ENCODE peak calls at places on chromosomes 6 and 20, in five cellular contexts. One of them, this sample, is unnamed.

GRCh38 chr6:92810913-92811312 is 608.4 kb downstream of the EPHA7 start:
- DNase-seq in hepatocyte: peak
- DNase-seq in IMR-90: peak
- DNase-seq in stomach: no peak
- DNase-seq in cardiac muscle cell: peak
- DNase-seq in this sample: peak

GRCh38 chr20:43939762-43940121 is 25.1 kb downstream of the TOX2 start:
- DNase-seq in hepatocyte: no peak
- DNase-seq in IMR-90: no peak
- DNase-seq in stomach: no peak
- DNase-seq in cardiac muscle cell: no peak
- DNase-seq in this sample: no peak

GRCh38 chr20:12466915-12467314 is 541.9 kb upstream of the SPTLC3 start:
- DNase-seq in hepatocyte: no peak
- DNase-seq in IMR-90: no peak
- DNase-seq in stomach: no peak
- DNase-seq in cardiac muscle cell: no peak
- DNase-seq in this sample: no peak

GRCh38 chr20:50058646-50059398 is 54.1 kb downstream of the UBE2V1 start:
- DNase-seq in hepatocyte: no peak
- DNase-seq in IMR-90: no peak
- DNase-seq in stomach: no peak
- DNase-seq in cardiac muscle cell: no peak
- DNase-seq in this sample: no peak

GRCh38 chr20:48667889-48668413 is 159.8 kb downstream of the PREX1 start:
- DNase-seq in hepatocyte: no peak
- DNase-seq in IMR-90: no peak
- DNase-seq in stomach: no peak
- DNase-seq in cardiac muscle cell: no peak
- DNase-seq in this sample: no peak

GRCh38 chr6:129744201-129744879 is 34.4 kb upstream of the ARHGAP18 start:
- DNase-seq in hepatocyte: peak
- DNase-seq in IMR-90: peak
- DNase-seq in stomach: no peak
- DNase-seq in cardiac muscle cell: no peak
- DNase-seq in this sample: peak

GRCh38 chr6:159977242-159978214 is 8.6 kb downstream of the IGF2R start:
- DNase-seq in hepatocyte: no peak
- DNase-seq in IMR-90: peak
- DNase-seq in stomach: no peak
- DNase-seq in cardiac muscle cell: no peak
- DNase-seq in this sample: peak

GRCh38 chr6:51289041-51289440 is 470.4 kb downstream of the TFAP2B start:
- DNase-seq in hepatocyte: no peak
- DNase-seq in IMR-90: no peak
- DNase-seq in stomach: no peak
- DNase-seq in cardiac muscle cell: no peak
- DNase-seq in this sample: peak

GRCh38 chr6:24749292-24749691 is 25.4 kb upstream of the GMNN start:
- DNase-seq in hepatocyte: no peak
- DNase-seq in IMR-90: no peak
- DNase-seq in stomach: no peak
- DNase-seq in cardiac muscle cell: no peak
- DNase-seq in this sample: no peak

GRCh38 chr6:13194852-13195251 is 133.5 kb downstream of the TBC1D7 start:
- DNase-seq in hepatocyte: peak
- DNase-seq in IMR-90: peak
- DNase-seq in stomach: peak
- DNase-seq in cardiac muscle cell: peak
- DNase-seq in this sample: peak

GRCh38 chr20:36266189-36266588 is 29.9 kb downstream of the AAR2 start:
- DNase-seq in hepatocyte: no peak
- DNase-seq in IMR-90: no peak
- DNase-seq in stomach: no peak
- DNase-seq in cardiac muscle cell: no peak
- DNase-seq in this sample: no peak

GRCh38 chr6:6379573-6379972 is 59.1 kb upstream of the F13A1 start:
- DNase-seq in hepatocyte: no peak
- DNase-seq in IMR-90: no peak
- DNase-seq in stomach: no peak
- DNase-seq in cardiac muscle cell: no peak
- DNase-seq in this sample: peak

GRCh38 chr6:170417881-170418280 is 111.3 kb downstream of the FAM120B start:
- DNase-seq in hepatocyte: no peak
- DNase-seq in IMR-90: no peak
- DNase-seq in stomach: no peak
- DNase-seq in cardiac muscle cell: no peak
- DNase-seq in this sample: no peak

GRCh38 chr6:14440215-14440890 is 322.8 kb downstream of the CD83 start:
- DNase-seq in hepatocyte: no peak
- DNase-seq in IMR-90: peak
- DNase-seq in stomach: no peak
- DNase-seq in cardiac muscle cell: no peak
- DNase-seq in this sample: no peak

GRCh38 chr6:7004581-7005297 is 103.0 kb upstream of the RREB1 start:
- DNase-seq in hepatocyte: no peak
- DNase-seq in IMR-90: no peak
- DNase-seq in stomach: no peak
- DNase-seq in cardiac muscle cell: no peak
- DNase-seq in this sample: no peak

GRCh38 chr20:4325548-4326187 is 310.3 kb upstream of the RNF24 start:
- DNase-seq in hepatocyte: no peak
- DNase-seq in IMR-90: no peak
- DNase-seq in stomach: no peak
- DNase-seq in cardiac muscle cell: no peak
- DNase-seq in this sample: no peak

GRCh38 chr6:100796049-100796823 is 84.9 kb downstream of the ASCC3 start:
- DNase-seq in hepatocyte: no peak
- DNase-seq in IMR-90: no peak
- DNase-seq in stomach: no peak
- DNase-seq in cardiac muscle cell: no peak
- DNase-seq in this sample: no peak

GRCh38 chr6:119895626-119896025 is 546.1 kb upstream of the MAN1A1 start:
- DNase-seq in hepatocyte: no peak
- DNase-seq in IMR-90: no peak
- DNase-seq in stomach: no peak
- DNase-seq in cardiac muscle cell: peak
- DNase-seq in this sample: no peak

GRCh38 chr20:47337413-47337812 is 19.1 kb downstream of the ZMYND8 start:
- DNase-seq in hepatocyte: no peak
- DNase-seq in IMR-90: no peak
- DNase-seq in stomach: no peak
- DNase-seq in cardiac muscle cell: no peak
- DNase-seq in this sample: no peak

GRCh38 chr20:46174469-46175126 is 56.5 kb downstream of the CD40 start:
- DNase-seq in hepatocyte: peak
- DNase-seq in IMR-90: peak
- DNase-seq in stomach: peak
- DNase-seq in cardiac muscle cell: peak
- DNase-seq in this sample: peak

GRCh38 chr6:134951494-134952263 is 1.8 kb upstream of the ALDH8A1 start:
- DNase-seq in hepatocyte: peak
- DNase-seq in IMR-90: no peak
- DNase-seq in stomach: no peak
- DNase-seq in cardiac muscle cell: no peak
- DNase-seq in this sample: no peak

GRCh38 chr6:104166055-104166668 is 693.6 kb downstream of the HACE1 start:
- DNase-seq in hepatocyte: no peak
- DNase-seq in IMR-90: no peak
- DNase-seq in stomach: no peak
- DNase-seq in cardiac muscle cell: no peak
- DNase-seq in this sample: no peak

GRCh38 chr6:109441069-109441816 is 719 bp downstream of the SMPD2 start:
- DNase-seq in hepatocyte: peak
- DNase-seq in IMR-90: peak
- DNase-seq in stomach: peak
- DNase-seq in cardiac muscle cell: peak
- DNase-seq in this sample: peak

GRCh38 chr20:48638546-48638945 is 189.3 kb downstream of the PREX1 start:
- DNase-seq in hepatocyte: no peak
- DNase-seq in IMR-90: peak
- DNase-seq in stomach: no peak
- DNase-seq in cardiac muscle cell: no peak
- DNase-seq in this sample: peak

GRCh38 chr6:116158641-116159040 is 32.7 kb upstream of the COL10A1 start:
- DNase-seq in hepatocyte: no peak
- DNase-seq in IMR-90: peak
- DNase-seq in stomach: no peak
- DNase-seq in cardiac muscle cell: no peak
- DNase-seq in this sample: peak

GRCh38 chr20:46350201-46350985 is 42.1 kb upstream of the CDH22 start:
- DNase-seq in hepatocyte: peak
- DNase-seq in IMR-90: peak
- DNase-seq in stomach: no peak
- DNase-seq in cardiac muscle cell: no peak
- DNase-seq in this sample: peak

GRCh38 chr6:467671-468082 is 76.1 kb downstream of the IRF4 start:
- DNase-seq in hepatocyte: no peak
- DNase-seq in IMR-90: no peak
- DNase-seq in stomach: no peak
- DNase-seq in cardiac muscle cell: no peak
- DNase-seq in this sample: no peak

GRCh38 chr20:49345538-49345937 is 67.7 kb upstream of the ZNFX1 start:
- DNase-seq in hepatocyte: no peak
- DNase-seq in IMR-90: peak
- DNase-seq in stomach: no peak
- DNase-seq in cardiac muscle cell: no peak
- DNase-seq in this sample: peak

GRCh38 chr20:37920679-37921322 is 17.9 kb downstream of the VSTM2L start:
- DNase-seq in hepatocyte: no peak
- DNase-seq in IMR-90: no peak
- DNase-seq in stomach: no peak
- DNase-seq in cardiac muscle cell: peak
- DNase-seq in this sample: no peak

GRCh38 chr6:106161475-106161874 is 75.3 kb downstream of the PRDM1 start:
- DNase-seq in hepatocyte: no peak
- DNase-seq in IMR-90: no peak
- DNase-seq in stomach: no peak
- DNase-seq in cardiac muscle cell: no peak
- DNase-seq in this sample: no peak

GRCh38 chr6:15662246-15663056 is at the start of gene DTNBP1:
- DNase-seq in hepatocyte: peak
- DNase-seq in IMR-90: peak
- DNase-seq in stomach: peak
- DNase-seq in cardiac muscle cell: peak
- DNase-seq in this sample: peak
- TF ChIP-seq CTCF in hepatocyte: no peak
- TF ChIP-seq CTCF in IMR-90: no peak
- TF ChIP-seq CTCF in stomach: no peak
- TF ChIP-seq CTCF in cardiac muscle cell: no peak
- TF ChIP-seq CTCF in this sample: no peak

GRCh38 chr6:99603421-99604160 is 3.0 kb upstream of the PRDM13 start:
- DNase-seq in hepatocyte: peak
- DNase-seq in IMR-90: peak
- DNase-seq in stomach: no peak
- DNase-seq in cardiac muscle cell: peak
- DNase-seq in this sample: peak
- H3K4me3 ChIP-seq in hepatocyte: peak
- H3K4me3 ChIP-seq in IMR-90: peak
- H3K4me3 ChIP-seq in stomach: peak
- H3K4me3 ChIP-seq in cardiac muscle cell: peak
- H3K4me3 ChIP-seq in this sample: peak

DNA sequence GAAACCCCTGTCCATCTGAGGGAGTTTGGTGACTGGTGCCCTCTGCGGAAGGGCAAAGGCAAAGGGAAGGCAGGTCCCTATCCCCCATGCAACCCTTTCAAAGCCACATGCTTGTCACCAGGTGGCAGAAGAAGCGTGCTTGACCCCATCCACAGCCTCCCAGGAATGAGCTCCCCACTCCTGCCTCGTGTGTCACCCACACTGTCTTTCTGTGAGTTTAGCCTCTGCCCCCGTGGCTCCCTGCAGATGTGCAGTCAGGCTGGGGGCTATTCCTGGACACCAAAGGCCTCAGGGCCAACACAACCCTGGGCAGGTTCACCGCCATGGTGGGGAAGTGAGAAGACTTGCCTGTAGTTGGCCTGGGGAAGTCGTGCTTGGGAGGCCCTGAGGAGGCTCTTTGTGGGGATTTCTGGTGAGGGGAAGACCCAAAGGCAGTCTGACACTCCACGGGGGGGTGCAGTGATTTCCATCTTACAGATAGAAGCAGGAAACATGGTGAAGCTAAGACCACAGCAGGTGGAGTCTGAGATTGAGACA is 16.6 kb upstream of the PCMTD2 start:
- DNase-seq in hepatocyte: no peak
- DNase-seq in IMR-90: no peak
- DNase-seq in stomach: no peak
- DNase-seq in cardiac muscle cell: no peak
- DNase-seq in this sample: no peak
- TF ChIP-seq CTCF in hepatocyte: no peak
- TF ChIP-seq CTCF in IMR-90: no peak
- TF ChIP-seq CTCF in stomach: no peak
- TF ChIP-seq CTCF in cardiac muscle cell: no peak
- TF ChIP-seq CTCF in this sample: no peak

GRCh38 chr20:63943808-63944077 is 12.5 kb downstream of the UCKL1 start:
- DNase-seq in hepatocyte: no peak
- DNase-seq in IMR-90: no peak
- DNase-seq in stomach: no peak
- DNase-seq in cardiac muscle cell: no peak
- DNase-seq in this sample: no peak

GRCh38 chr20:63940472-63941266 is 15.5 kb downstream of the UCKL1 start:
- DNase-seq in hepatocyte: no peak
- DNase-seq in IMR-90: no peak
- DNase-seq in stomach: no peak
- DNase-seq in cardiac muscle cell: no peak
- DNase-seq in this sample: no peak

GRCh38 chr20:63943007-63943807 is 13.0 kb downstream of the UCKL1 start:
- DNase-seq in hepatocyte: no peak
- DNase-seq in IMR-90: no peak
- DNase-seq in stomach: no peak
- DNase-seq in cardiac muscle cell: no peak
- DNase-seq in this sample: no peak

GRCh38 chr20:63941282-63942060 is 14.7 kb downstream of the UCKL1 start:
- DNase-seq in hepatocyte: no peak
- DNase-seq in IMR-90: no peak
- DNase-seq in stomach: peak
- DNase-seq in cardiac muscle cell: peak
- DNase-seq in this sample: no peak

DNA sequence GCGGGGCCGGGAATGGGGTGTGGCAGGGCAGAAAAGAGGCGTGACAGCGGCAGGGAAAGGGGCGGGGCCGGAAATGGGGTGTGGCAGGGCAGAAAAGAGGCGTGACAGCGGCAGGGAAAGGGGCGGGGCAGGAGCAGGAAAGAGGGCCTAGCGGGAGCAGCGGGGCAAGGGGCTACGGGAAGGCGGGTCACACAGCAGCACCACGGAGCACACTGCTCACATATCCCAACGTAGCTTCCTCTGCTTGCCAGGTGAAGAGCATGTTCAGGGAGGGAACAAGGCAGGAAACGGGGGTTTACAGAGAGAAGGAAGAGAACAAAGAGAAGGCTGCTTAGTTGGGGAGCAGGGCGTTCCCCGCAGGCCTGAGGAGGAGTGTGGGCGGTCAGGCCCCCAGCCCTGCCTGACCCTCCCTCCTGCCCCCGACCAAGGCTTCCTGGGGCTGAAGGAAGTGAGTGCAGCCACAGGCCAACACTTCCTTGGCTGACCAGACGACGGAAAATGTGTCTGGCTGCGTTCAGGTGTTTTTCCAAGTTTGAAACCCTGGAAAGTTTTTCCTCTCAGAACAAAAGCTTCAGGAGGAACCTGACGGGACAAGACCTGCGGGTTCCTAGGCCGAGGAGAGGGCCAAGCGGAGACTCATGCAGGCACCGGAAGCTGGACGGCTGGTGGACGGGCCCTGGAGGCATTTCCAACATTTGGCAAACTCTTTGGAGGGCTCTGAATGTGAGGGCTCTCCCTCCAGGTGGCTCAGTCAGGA is 13.8 kb downstream of the UCKL1 start:
- DNase-seq in hepatocyte: no peak
- DNase-seq in IMR-90: peak
- DNase-seq in stomach: peak
- DNase-seq in cardiac muscle cell: peak
- DNase-seq in this sample: peak
- H3K4me3 ChIP-seq in hepatocyte: no peak
- H3K4me3 ChIP-seq in IMR-90: no peak
- H3K4me3 ChIP-seq in stomach: no peak
- H3K4me3 ChIP-seq in cardiac muscle cell: no peak
- H3K4me3 ChIP-seq in this sample: no peak